ENCODE peak calls at places on chromosomes 11 and 22, in four cellular contexts. S is SW 1271, W is progenitor cell of endocrine pancreas, Z is NCI-H748 treated with DMSO at 0.1 percent for 48 hours. M is an unnamed sample.

GRCh38 chr11:57873196-57873911 is 111.8 kb downstream of the CTNND1 start:
- DNase-seq in S (no peak), W (no peak), Z (no peak), M (no peak)

GRCh38 chr22:47164514-47165337 is 402.3 kb downstream of the TBC1D22A start:
- DNase-seq in S (no peak), W (no peak), Z (no peak), M (no peak)

GRCh38 chr22:43400449-43400848 is 11.4 kb upstream of the MPPED1 start:
- DNase-seq in S (no peak), W (no peak), Z (no peak), M (no peak)

GRCh38 chr11:129375731-129376657 is at the start of gene BARX2:
- DNase-seq in S (peak), W (peak), Z (peak), M (peak)

GRCh38 chr22:22745225-22746060 is 101.0 kb downstream of the GGTLC2 start:
- DNase-seq in S (no peak), W (peak), Z (no peak), M (peak)

GRCh38 chr11:10918698-10919097 is 60.8 kb upstream of the ZBED5 start:
- DNase-seq in S (no peak), W (no peak), Z (no peak), M (no peak)

GRCh38 chr11:2473361-2474058 is 28.7 kb downstream of the KCNQ1 start:
- DNase-seq in S (no peak), W (no peak), Z (no peak), M (peak)

GRCh38 chr22:49954354-49954753 is 6.2 kb upstream of the PIM3 start:
- DNase-seq in S (no peak), W (no peak), Z (no peak), M (no peak)

GRCh38 chr11:46865340-46865739 is 19.3 kb upstream of the CKAP5 start:
- DNase-seq in S (no peak), W (no peak), Z (no peak), M (no peak)

GRCh38 chr11:118226781-118227180 is 2.0 kb upstream of the JAML start:
- DNase-seq in S (no peak), W (no peak), Z (no peak), M (no peak)

M was measured in DMS153.